ENCODE peak calls at places on chromosomes 2 and 18, in five cellular contexts. T is colonic mucosa; P is CD8-positive, alpha-beta memory T cell; W is cardiac fibroblast; Z is fibroblast of the aortic adventitia. O is an unnamed sample.

GRCh38 chr2:38603402-38604265 is 906 bp upstream of the HNRNPLL start:
- DNase-seq in T (peak; percentile 87), P (peak; percentile 74), W (peak; percentile 85), Z (peak; percentile 76), O (peak; percentile 88)

GRCh38 chr2:9968940-9969497 is 17.5 kb downstream of the GRHL1 start:
- DNase-seq in T (no peak), P (no peak), W (no peak), Z (no peak), O (no peak)

GRCh38 chr2:20452551-20452950 is 5.7 kb downstream of the RHOB start:
- DNase-seq in T (no peak), P (no peak), W (peak; percentile 83), Z (peak; percentile 59), O (peak; percentile 67)

GRCh38 chr2:28382755-28383154 is 9.9 kb upstream of the FOSL2 start:
- DNase-seq in T (peak; percentile 48), P (no peak), W (no peak), Z (no peak), O (no peak)

GRCh38 chr2:74583504-74583903 is 29.0 kb downstream of the DOK1 start:
- DNase-seq in T (no peak), P (no peak), W (peak; percentile 82), Z (peak; percentile 69), O (peak; percentile 60)

GRCh38 chr2:133303150-133303549 is 265.1 kb downstream of the NCKAP5 start:
- DNase-seq in T (no peak), P (no peak), W (peak; percentile 77), Z (peak; percentile 16), O (peak; percentile 13)

GRCh38 chr2:27400348-27401135 is 8.8 kb downstream of the PPM1G start:
- DNase-seq in T (no peak), P (no peak), W (no peak), Z (no peak), O (peak; percentile 59)

GRCh38 chr2:208502288-208502687 is 95.7 kb downstream of the PTH2R start:
- DNase-seq in T (no peak), P (no peak), W (no peak), Z (no peak), O (no peak)

GRCh38 chr18:45638544-45638943 is 23.3 kb downstream of the SLC14A2 start:
- DNase-seq in T (no peak), P (no peak), W (no peak), Z (no peak), O (no peak)

GRCh38 chr18:47457614-47458013 is 206.2 kb upstream of the SKOR2 start:
- DNase-seq in T (peak; percentile 19), P (no peak), W (no peak), Z (no peak), O (no peak)

GRCh38 chr2:71893646-71894045 is 254.0 kb downstream of the CYP26B1 start:
- DNase-seq in T (no peak), P (no peak), W (no peak), Z (no peak), O (no peak)

GRCh38 chr2:108354171-108354570 is 23.6 kb upstream of the SULT1C4 start:
- DNase-seq in T (no peak), P (no peak), W (no peak), Z (no peak), O (no peak)

GRCh38 chr18:3027301-3027700 is 14.4 kb upstream of the LPIN2 start:
- DNase-seq in T (no peak), P (no peak), W (no peak), Z (peak; percentile 33), O (no peak)

GRCh38 chr2:149645391-149645790 is 57.8 kb upstream of the MMADHC start:
- DNase-seq in T (no peak), P (no peak), W (peak; percentile 35), Z (peak; percentile 63), O (peak; percentile 32)

GRCh38 chr2:235194351-235194750 is 242.5 kb downstream of the SH3BP4 start:
- DNase-seq in T (no peak), P (no peak), W (no peak), Z (no peak), O (no peak)

GRCh38 chr2:97645112-97645699 is 656 bp upstream of the COX5B start:
- DNase-seq in T (no peak), P (no peak), W (no peak), Z (no peak), O (peak; percentile 20)

GRCh38 chr2:61993422-61994024 is 88.0 kb downstream of the COMMD1 start:
- DNase-seq in T (peak; percentile 25), P (no peak), W (peak; percentile 74), Z (peak; percentile 70), O (peak; percentile 62)

GRCh38 chr2:20381457-20381856 is 30.8 kb upstream of the PUM2 start:
- DNase-seq in T (peak; percentile 49), P (no peak), W (peak; percentile 73), Z (peak; percentile 60), O (peak; percentile 82)

GRCh38 chr2:42905341-42906114 is 113.1 kb upstream of the HAAO start:
- DNase-seq in T (no peak), P (no peak), W (no peak), Z (peak; percentile 62), O (peak; percentile 67)

GRCh38 chr2:6343076-6343475 is 522.6 kb downstream of the CMPK2 start:
- DNase-seq in T (no peak), P (no peak), W (no peak), Z (no peak), O (no peak)

GRCh38 chr2:237682901-237683670 is 55.7 kb downstream of the LRRFIP1 start:
- DNase-seq in T (peak; percentile 84), P (no peak), W (no peak), Z (no peak), O (no peak)

GRCh38 chr18:76489081-76489480 is 6.0 kb downstream of the ZNF516 start:
- DNase-seq in T (no peak), P (no peak), W (peak; percentile 29), Z (peak; percentile 24), O (no peak)
- H3K4me3 ChIP-seq in T (no peak overlapping the region), P (no peak overlapping the region), W (no peak overlapping the region), Z (peak overlapping the region; percentile 4), O (no peak overlapping the region)

GRCh38 chr2:24492283-24493272 is 1.5 kb downstream of the NCOA1 start:
- DNase-seq in T (peak; percentile 35), P (no peak), W (peak; percentile 24), Z (peak; percentile 42), O (no peak)

GRCh38 chr2:24496959-24497358 is 5.9 kb downstream of the NCOA1 start:
- DNase-seq in T (no peak), P (no peak), W (no peak), Z (no peak), O (no peak)

GRCh38 chr2:24495451-24495850 is 4.4 kb downstream of the NCOA1 start:
- DNase-seq in T (no peak), P (no peak), W (no peak), Z (no peak), O (no peak)

GRCh38 chr2:24493713-24494112 is 2.7 kb downstream of the NCOA1 start:
- DNase-seq in T (no peak), P (no peak), W (peak; percentile 25), Z (peak; percentile 25), O (no peak)

DNA sequence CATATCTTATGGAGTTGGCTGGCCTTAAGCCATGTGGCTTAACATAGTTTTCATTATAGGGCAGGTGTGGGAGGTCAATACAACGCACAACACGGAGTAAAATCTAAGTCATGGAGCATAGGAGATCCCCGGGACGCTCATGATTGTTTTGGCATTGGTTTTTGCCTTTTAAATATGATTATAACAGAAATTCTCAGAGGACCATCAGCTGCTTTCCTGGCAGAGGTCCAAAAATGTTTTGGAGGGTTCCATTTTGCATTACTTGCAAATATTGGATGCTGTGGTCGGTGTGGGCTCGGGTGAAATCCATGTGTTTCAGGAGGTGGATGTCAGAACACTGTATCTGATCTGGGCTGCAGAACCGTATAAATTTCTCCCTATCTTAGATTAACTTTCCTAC is 3.4 kb downstream of the NCOA1 start:
- DNase-seq in T (no peak), P (no peak), W (no peak), Z (no peak), O (no peak)
- H3K4me3 ChIP-seq in T (no peak overlapping the region), P (no peak overlapping the region), W (no peak overlapping the region), Z (no peak overlapping the region), O (no peak overlapping the region)

GRCh38 chr2:170973225-170973491 is 44.1 kb downstream of the GORASP2 start:
- DNase-seq in T (no peak), P (no peak), W (no peak), Z (no peak), O (no peak)
- H3K4me3 ChIP-seq in T (peak overlapping the region; percentile 72), P (peak overlapping the region; percentile 73), W (peak overlapping the region; percentile 35), Z (peak overlapping the region; percentile 62), O (peak overlapping the region; percentile 37)

DNA sequence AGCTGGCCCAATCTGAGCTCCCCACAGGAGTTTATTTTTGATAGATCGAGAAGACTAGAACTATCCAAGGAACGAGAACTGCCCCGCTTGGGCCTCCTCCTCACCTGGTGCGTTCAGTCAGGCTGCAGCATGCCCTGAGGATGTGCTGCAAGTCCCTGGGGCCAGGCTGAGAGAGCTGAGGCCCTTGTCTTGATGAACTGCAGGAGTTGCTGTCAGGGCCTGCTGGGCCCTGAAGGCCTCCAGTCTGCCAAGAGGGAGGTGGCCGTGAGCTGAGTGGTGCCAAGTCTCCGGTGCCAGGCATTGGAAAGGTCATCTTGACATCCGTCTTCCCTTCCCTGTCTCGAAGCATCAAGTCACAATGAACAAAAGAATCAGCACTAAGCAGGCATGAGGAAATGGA is 55.9 kb downstream of the CTIF start:
- DNase-seq in T (no peak), P (no peak), W (no peak), Z (no peak), O (no peak)
- H3K4me3 ChIP-seq in T (no peak overlapping the region), P (no peak overlapping the region), W (no peak overlapping the region), Z (no peak overlapping the region), O (no peak overlapping the region)

GRCh38 chr2:229300814-229301213 is 29.7 kb upstream of the PID1 start:
- DNase-seq in T (no peak), P (no peak), W (peak; percentile 66), Z (peak; percentile 56), O (no peak)

GRCh38 chr2:229300371-229300770 is 29.3 kb upstream of the PID1 start:
- DNase-seq in T (no peak), P (no peak), W (no peak), Z (no peak), O (no peak)

GRCh38 chr2:229296016-229296415 is 24.9 kb upstream of the PID1 start:
- DNase-seq in T (no peak), P (no peak), W (peak; percentile 55), Z (peak; percentile 30), O (no peak)

GRCh38 chr2:229296561-229296960 is 25.5 kb upstream of the PID1 start:
- DNase-seq in T (no peak), P (no peak), W (no peak), Z (peak; percentile 21), O (no peak)

DNA sequence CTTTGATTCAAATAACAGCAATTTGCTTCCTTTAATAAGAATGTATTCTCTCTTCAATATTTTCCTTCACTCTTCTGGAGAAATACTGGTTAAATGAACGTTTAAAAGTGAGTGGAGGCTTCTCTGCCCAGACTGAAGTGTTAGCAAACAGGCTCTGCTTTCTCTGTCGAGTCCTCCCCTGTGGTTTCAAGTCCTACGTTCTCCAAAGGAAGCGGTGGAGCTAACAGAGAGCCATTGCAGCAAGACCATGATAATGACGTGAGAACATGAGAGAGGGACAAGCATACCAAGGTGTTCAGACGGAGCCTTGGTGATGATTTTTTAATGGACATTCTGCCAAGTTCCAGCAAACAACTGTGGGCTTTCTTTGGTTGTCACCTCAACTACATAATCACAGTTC is 26.2 kb upstream of the PID1 start:
- DNase-seq in T (no peak), P (no peak), W (peak; percentile 61), Z (peak; percentile 42), O (no peak)
- H3K4me3 ChIP-seq in T (no peak overlapping the region), P (no peak overlapping the region), W (no peak overlapping the region), Z (no peak overlapping the region), O (no peak overlapping the region)

O was measured in astrocyte of the spinal cord.